ENCODE peak calls at places on chromosome 15, in seven cellular contexts. One of them, this sample, is unnamed.

GRCh38 chr15:74789741-74790079 is 7.8 kb downstream of the CSK start:
- DNase-seq in astrocyte of the spinal cord: no peak
- DNase-seq in ovary: no peak
- DNase-seq in psoas muscle: no peak
- DNase-seq in cardiac fibroblast: no peak
- DNase-seq in lower lobe of right lung: no peak
- DNase-seq in fibroblast of mammary gland: no peak
- DNase-seq in this sample: no peak

GRCh38 chr15:98671060-98672008 is 23.0 kb downstream of the IGF1R start:
- DNase-seq in lower lobe of right lung: no peak
- DNase-seq in fibroblast of mammary gland: peak
- DNase-seq in cardiac fibroblast: peak
- DNase-seq in ovary: no peak
- DNase-seq in psoas muscle: no peak
- DNase-seq in astrocyte of the spinal cord: peak
- DNase-seq in this sample: no peak

GRCh38 chr15:27250223-27250622 is 279.2 kb downstream of the GABRG3 start:
- DNase-seq in fibroblast of mammary gland: no peak
- DNase-seq in ovary: no peak
- DNase-seq in lower lobe of right lung: no peak
- DNase-seq in psoas muscle: no peak
- DNase-seq in astrocyte of the spinal cord: no peak
- DNase-seq in cardiac fibroblast: no peak
- DNase-seq in this sample: no peak

GRCh38 chr15:55403531-55403930 is 4.6 kb downstream of the CCPG1 start:
- DNase-seq in lower lobe of right lung: no peak
- DNase-seq in ovary: no peak
- DNase-seq in astrocyte of the spinal cord: peak
- DNase-seq in fibroblast of mammary gland: peak
- DNase-seq in psoas muscle: no peak
- DNase-seq in cardiac fibroblast: peak
- DNase-seq in this sample: no peak

GRCh38 chr15:55241895-55242294 is 45.2 kb upstream of the RSL24D1 start:
- DNase-seq in astrocyte of the spinal cord: no peak
- DNase-seq in lower lobe of right lung: no peak
- DNase-seq in psoas muscle: no peak
- DNase-seq in cardiac fibroblast: peak
- DNase-seq in fibroblast of mammary gland: peak
- DNase-seq in ovary: no peak
- DNase-seq in this sample: no peak

GRCh38 chr15:76330281-76330680 is 6.3 kb upstream of the ISL2 start:
- DNase-seq in lower lobe of right lung: no peak
- DNase-seq in psoas muscle: no peak
- DNase-seq in ovary: peak
- DNase-seq in fibroblast of mammary gland: peak
- DNase-seq in cardiac fibroblast: peak
- DNase-seq in astrocyte of the spinal cord: peak
- DNase-seq in this sample: peak

GRCh38 chr15:95127356-95127755 is 896.0 kb downstream of the MCTP2 start:
- DNase-seq in lower lobe of right lung: no peak
- DNase-seq in astrocyte of the spinal cord: no peak
- DNase-seq in cardiac fibroblast: peak
- DNase-seq in psoas muscle: no peak
- DNase-seq in fibroblast of mammary gland: no peak
- DNase-seq in ovary: no peak
- DNase-seq in this sample: no peak

GRCh38 chr15:48331796-48332641 is 790 bp downstream of the DUT start:
- DNase-seq in psoas muscle: peak
- DNase-seq in astrocyte of the spinal cord: no peak
- DNase-seq in fibroblast of mammary gland: peak
- DNase-seq in lower lobe of right lung: peak
- DNase-seq in cardiac fibroblast: no peak
- DNase-seq in ovary: peak
- DNase-seq in this sample: no peak

GRCh38 chr15:70316059-70316600 is 218.4 kb upstream of the TLE3 start:
- DNase-seq in psoas muscle: no peak
- DNase-seq in astrocyte of the spinal cord: no peak
- DNase-seq in ovary: no peak
- DNase-seq in lower lobe of right lung: no peak
- DNase-seq in cardiac fibroblast: peak
- DNase-seq in fibroblast of mammary gland: peak
- DNase-seq in this sample: no peak

GRCh38 chr15:31306426-31307269 is 20.0 kb upstream of the KLF13 start:
- DNase-seq in astrocyte of the spinal cord: peak
- DNase-seq in fibroblast of mammary gland: no peak
- DNase-seq in cardiac fibroblast: no peak
- DNase-seq in lower lobe of right lung: no peak
- DNase-seq in ovary: no peak
- DNase-seq in psoas muscle: no peak
- DNase-seq in this sample: no peak

GRCh38 chr15:90043611-90044010 is 42.5 kb downstream of the ZNF710 start:
- DNase-seq in psoas muscle: no peak
- DNase-seq in astrocyte of the spinal cord: no peak
- DNase-seq in lower lobe of right lung: no peak
- DNase-seq in fibroblast of mammary gland: no peak
- DNase-seq in cardiac fibroblast: no peak
- DNase-seq in ovary: no peak
- DNase-seq in this sample: no peak

DNA sequence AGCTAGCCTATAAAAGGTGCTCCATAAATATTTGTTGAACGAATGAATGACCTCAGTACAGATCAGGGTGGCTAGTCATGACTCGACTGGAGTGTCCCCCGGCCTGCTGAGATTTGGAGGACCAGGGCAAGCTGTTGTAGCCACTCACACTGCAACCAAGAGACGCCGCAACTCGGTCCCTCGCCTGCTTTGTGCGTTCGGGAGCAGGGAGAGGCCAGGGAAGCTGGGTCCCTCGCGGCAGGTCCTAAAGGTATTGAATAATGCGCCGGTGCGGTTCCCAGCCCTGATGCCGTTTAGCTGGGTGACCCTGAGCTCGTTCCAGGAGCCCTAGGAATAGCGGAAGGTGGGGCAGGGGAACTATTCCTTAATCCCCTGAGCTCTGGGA is 1.8 kb downstream of the IGDCC4 start:
- DNase-seq in psoas muscle: no peak
- DNase-seq in lower lobe of right lung: no peak
- DNase-seq in ovary: no peak
- DNase-seq in astrocyte of the spinal cord: no peak
- DNase-seq in cardiac fibroblast: no peak
- DNase-seq in fibroblast of mammary gland: no peak
- DNase-seq in this sample: no peak
- H3K4me3 ChIP-seq in psoas muscle: peak
- H3K4me3 ChIP-seq in lower lobe of right lung: peak
- H3K4me3 ChIP-seq in ovary: peak
- H3K4me3 ChIP-seq in astrocyte of the spinal cord: peak
- H3K4me3 ChIP-seq in cardiac fibroblast: peak
- H3K4me3 ChIP-seq in fibroblast of mammary gland: peak
- H3K4me3 ChIP-seq in this sample: peak

GRCh38 chr15:33310481-33311311 is at the start of gene RYR3:
- DNase-seq in astrocyte of the spinal cord: peak
- DNase-seq in fibroblast of mammary gland: peak
- DNase-seq in lower lobe of right lung: no peak
- DNase-seq in cardiac fibroblast: peak
- DNase-seq in psoas muscle: peak
- DNase-seq in ovary: no peak
- DNase-seq in this sample: peak
- H3K4me3 ChIP-seq in astrocyte of the spinal cord: no peak
- H3K4me3 ChIP-seq in fibroblast of mammary gland: no peak
- H3K4me3 ChIP-seq in lower lobe of right lung: peak
- H3K4me3 ChIP-seq in cardiac fibroblast: no peak
- H3K4me3 ChIP-seq in psoas muscle: peak
- H3K4me3 ChIP-seq in ovary: peak
- H3K4me3 ChIP-seq in this sample: peak

DNA sequence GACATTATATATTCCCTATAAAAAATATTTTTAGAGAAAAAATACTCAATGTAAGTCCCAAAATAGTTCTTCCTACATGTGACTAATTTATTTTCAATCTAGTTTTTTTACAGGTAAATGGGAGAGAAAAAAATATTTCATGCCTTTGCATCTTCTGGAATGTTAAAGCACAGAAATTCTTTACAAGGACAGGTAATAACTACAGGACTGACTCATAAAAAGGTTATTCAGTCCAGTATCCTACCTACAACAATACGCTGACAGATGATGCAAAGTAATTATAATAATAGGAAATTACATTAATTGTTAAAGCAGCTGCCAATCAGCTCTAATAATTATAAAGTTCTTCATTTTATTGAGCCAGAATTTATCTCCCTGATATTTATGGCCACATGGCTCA is 147.5 kb downstream of the MYO9A start:
- DNase-seq in fibroblast of mammary gland: no peak
- DNase-seq in psoas muscle: no peak
- DNase-seq in cardiac fibroblast: no peak
- DNase-seq in lower lobe of right lung: no peak
- DNase-seq in ovary: no peak
- DNase-seq in astrocyte of the spinal cord: no peak
- DNase-seq in this sample: no peak
- H3K4me3 ChIP-seq in fibroblast of mammary gland: no peak
- H3K4me3 ChIP-seq in psoas muscle: no peak
- H3K4me3 ChIP-seq in cardiac fibroblast: no peak
- H3K4me3 ChIP-seq in lower lobe of right lung: no peak
- H3K4me3 ChIP-seq in ovary: no peak
- H3K4me3 ChIP-seq in astrocyte of the spinal cord: no peak
- H3K4me3 ChIP-seq in this sample: no peak

GRCh38 chr15:44084728-44085127 is 110.3 kb downstream of the FRMD5 start:
- DNase-seq in psoas muscle: no peak
- DNase-seq in fibroblast of mammary gland: no peak
- DNase-seq in astrocyte of the spinal cord: no peak
- DNase-seq in lower lobe of right lung: no peak
- DNase-seq in cardiac fibroblast: no peak
- DNase-seq in ovary: no peak
- DNase-seq in this sample: no peak

GRCh38 chr15:44081223-44082013 is 113.7 kb downstream of the FRMD5 start:
- DNase-seq in cardiac fibroblast: peak
- DNase-seq in astrocyte of the spinal cord: peak
- DNase-seq in psoas muscle: no peak
- DNase-seq in ovary: no peak
- DNase-seq in fibroblast of mammary gland: peak
- DNase-seq in lower lobe of right lung: no peak
- DNase-seq in this sample: no peak

GRCh38 chr15:44087578-44088190 is 107.4 kb downstream of the FRMD5 start:
- DNase-seq in ovary: no peak
- DNase-seq in cardiac fibroblast: peak
- DNase-seq in psoas muscle: no peak
- DNase-seq in lower lobe of right lung: no peak
- DNase-seq in fibroblast of mammary gland: peak
- DNase-seq in astrocyte of the spinal cord: peak
- DNase-seq in this sample: no peak

GRCh38 chr15:44084171-44084570 is 110.9 kb downstream of the FRMD5 start:
- DNase-seq in fibroblast of mammary gland: no peak
- DNase-seq in ovary: no peak
- DNase-seq in cardiac fibroblast: no peak
- DNase-seq in lower lobe of right lung: no peak
- DNase-seq in psoas muscle: no peak
- DNase-seq in astrocyte of the spinal cord: peak
- DNase-seq in this sample: no peak

DNA sequence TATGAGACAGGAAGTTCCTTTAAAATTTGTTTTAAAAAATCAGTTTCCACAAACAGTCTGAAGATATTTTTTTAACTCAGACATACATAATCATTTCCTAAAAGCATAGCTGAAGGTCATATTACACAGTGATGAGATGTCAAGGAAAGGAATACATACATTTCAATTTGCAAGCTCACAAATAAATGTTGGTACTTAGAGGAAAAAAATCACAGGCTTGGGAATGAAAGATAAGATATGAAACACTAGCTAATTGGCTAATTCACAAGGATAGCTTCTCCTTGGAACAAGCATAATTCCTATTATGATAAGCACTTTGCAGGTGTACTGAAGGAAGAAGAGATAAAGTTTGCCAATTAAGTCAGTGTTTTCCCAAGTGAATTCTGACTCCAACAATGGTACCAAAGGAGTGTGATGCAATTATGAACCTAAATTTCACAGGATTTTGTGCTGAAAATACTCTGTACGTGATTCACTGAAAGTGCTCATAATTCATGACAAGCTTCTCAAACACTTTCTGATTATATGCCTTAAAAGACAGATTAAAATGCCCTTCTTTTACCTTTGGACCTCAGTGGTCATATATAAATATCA is 112.4 kb downstream of the FRMD5 start:
- DNase-seq in astrocyte of the spinal cord: peak
- DNase-seq in psoas muscle: no peak
- DNase-seq in lower lobe of right lung: no peak
- DNase-seq in cardiac fibroblast: peak
- DNase-seq in ovary: no peak
- DNase-seq in fibroblast of mammary gland: peak
- DNase-seq in this sample: no peak
- H3K4me3 ChIP-seq in astrocyte of the spinal cord: no peak
- H3K4me3 ChIP-seq in psoas muscle: no peak
- H3K4me3 ChIP-seq in lower lobe of right lung: no peak
- H3K4me3 ChIP-seq in cardiac fibroblast: no peak
- H3K4me3 ChIP-seq in ovary: no peak
- H3K4me3 ChIP-seq in fibroblast of mammary gland: no peak
- H3K4me3 ChIP-seq in this sample: no peak

GRCh38 chr15:81894069-81894468 is 151.7 kb downstream of the MEX3B start:
- DNase-seq in fibroblast of mammary gland: no peak
- DNase-seq in lower lobe of right lung: no peak
- DNase-seq in astrocyte of the spinal cord: no peak
- DNase-seq in psoas muscle: no peak
- DNase-seq in cardiac fibroblast: no peak
- DNase-seq in ovary: no peak
- DNase-seq in this sample: no peak
- H3K4me3 ChIP-seq in fibroblast of mammary gland: no peak
- H3K4me3 ChIP-seq in lower lobe of right lung: no peak
- H3K4me3 ChIP-seq in astrocyte of the spinal cord: no peak
- H3K4me3 ChIP-seq in psoas muscle: no peak
- H3K4me3 ChIP-seq in cardiac fibroblast: no peak
- H3K4me3 ChIP-seq in ovary: no peak
- H3K4me3 ChIP-seq in this sample: no peak

GRCh38 chr15:45429974-45430792 is 51.8 kb upstream of the GATM start:
- DNase-seq in fibroblast of mammary gland: peak
- DNase-seq in psoas muscle: peak
- DNase-seq in lower lobe of right lung: peak
- DNase-seq in ovary: peak
- DNase-seq in astrocyte of the spinal cord: peak
- DNase-seq in cardiac fibroblast: peak
- DNase-seq in this sample: peak
- H3K4me3 ChIP-seq in fibroblast of mammary gland: peak
- H3K4me3 ChIP-seq in psoas muscle: peak
- H3K4me3 ChIP-seq in lower lobe of right lung: peak
- H3K4me3 ChIP-seq in ovary: peak
- H3K4me3 ChIP-seq in astrocyte of the spinal cord: peak
- H3K4me3 ChIP-seq in cardiac fibroblast: peak
- H3K4me3 ChIP-seq in this sample: peak

GRCh38 chr15:60038111-60038521 is 34.0 kb downstream of the FOXB1 start:
- DNase-seq in fibroblast of mammary gland: no peak
- DNase-seq in lower lobe of right lung: no peak
- DNase-seq in cardiac fibroblast: no peak
- DNase-seq in psoas muscle: no peak
- DNase-seq in ovary: no peak
- DNase-seq in astrocyte of the spinal cord: no peak
- DNase-seq in this sample: no peak
- H3K4me3 ChIP-seq in fibroblast of mammary gland: no peak
- H3K4me3 ChIP-seq in lower lobe of right lung: no peak
- H3K4me3 ChIP-seq in cardiac fibroblast: no peak
- H3K4me3 ChIP-seq in psoas muscle: no peak
- H3K4me3 ChIP-seq in ovary: no peak
- H3K4me3 ChIP-seq in astrocyte of the spinal cord: no peak
- H3K4me3 ChIP-seq in this sample: no peak

GRCh38 chr15:92880796-92881569 is 19.1 kb upstream of the CHD2 start:
- DNase-seq in ovary: no peak
- DNase-seq in psoas muscle: no peak
- DNase-seq in astrocyte of the spinal cord: no peak
- DNase-seq in fibroblast of mammary gland: no peak
- DNase-seq in cardiac fibroblast: peak
- DNase-seq in lower lobe of right lung: no peak
- DNase-seq in this sample: no peak
- H3K4me3 ChIP-seq in ovary: peak
- H3K4me3 ChIP-seq in psoas muscle: peak
- H3K4me3 ChIP-seq in astrocyte of the spinal cord: no peak
- H3K4me3 ChIP-seq in fibroblast of mammary gland: no peak
- H3K4me3 ChIP-seq in cardiac fibroblast: no peak
- H3K4me3 ChIP-seq in lower lobe of right lung: peak
- H3K4me3 ChIP-seq in this sample: no peak

This sample was measured in MG63.